ENCODE peak calls at places on chromosomes 2 and 18, in seven cellular contexts. G is natural killer cell, M is Peyer's patch, C is A549, I is AG04450, F is OCI-LY7, Y is H9. J is an unnamed sample.

GRCh38 chr2:12589802-12590320 is 126.9 kb upstream of the TRIB2 start:
- DNase-seq in Y (no peak), M (no peak), G (no peak), I (no peak), F (peak), C (no peak), J (no peak)

GRCh38 chr2:17306706-17307105 is 211.5 kb downstream of the RAD51AP2 start:
- DNase-seq in F (no peak), G (no peak), I (no peak), C (no peak), M (no peak), Y (no peak), J (no peak)

GRCh38 chr18:59357928-59358327 is 1.1 kb downstream of the LMAN1 start:
- DNase-seq in Y (no peak), I (peak), G (no peak), M (no peak), F (peak), C (no peak), J (no peak)

GRCh38 chr2:209496586-209496982 is 72.7 kb downstream of the MAP2 start:
- DNase-seq in C (no peak), I (no peak), M (no peak), G (no peak), F (no peak), Y (no peak), J (no peak)

GRCh38 chr2:136232447-136233172 is 114.7 kb upstream of the CXCR4 start:
- DNase-seq in F (peak), M (no peak), C (no peak), Y (no peak), G (no peak), I (no peak), J (no peak)

GRCh38 chr2:45978302-45978859 is 318.8 kb upstream of the EPAS1 start:
- DNase-seq in C (no peak), I (no peak), M (no peak), F (no peak), G (no peak), Y (no peak), J (no peak)

GRCh38 chr2:18545384-18545783 is 15.1 kb downstream of the RDH14 start:
- DNase-seq in I (no peak), Y (no peak), G (no peak), M (no peak), C (no peak), F (no peak), J (no peak)

GRCh38 chr2:54757496-54757895 is 34.0 kb downstream of the EML6 start:
- DNase-seq in F (peak), I (no peak), G (no peak), M (no peak), Y (peak), C (no peak), J (no peak)

GRCh38 chr18:51211552-51211951 is 14.1 kb upstream of the MEX3C start:
- DNase-seq in C (no peak), I (no peak), F (no peak), M (peak), Y (no peak), G (peak), J (no peak)

GRCh38 chr2:200658278-200658864 is 72.6 kb downstream of the AOX1 start:
- DNase-seq in G (no peak), F (no peak), C (peak), M (no peak), I (no peak), Y (no peak), J (no peak)

GRCh38 chr2:229922449-229923386 is at the start of gene FBXO36:
- DNase-seq in I (no peak), F (peak), M (peak), Y (peak), G (no peak), C (peak), J (peak)

GRCh38 chr2:233384811-233385488 is 30.7 kb downstream of the DGKD start:
- DNase-seq in Y (no peak), M (no peak), G (no peak), C (no peak), F (peak), I (no peak), J (no peak)

GRCh38 chr2:88451647-88452150 is 794 bp downstream of the FOXI3 start:
- DNase-seq in M (peak), F (no peak), I (no peak), C (peak), G (no peak), Y (peak), J (no peak)

GRCh38 chr2:29233428-29233827 is 118.2 kb downstream of the CLIP4 start:
- DNase-seq in F (no peak), M (no peak), I (no peak), Y (no peak), G (no peak), C (no peak), J (no peak)

GRCh38 chr2:112794131-112794733 is 9.9 kb upstream of the IL1A start:
- DNase-seq in Y (no peak), G (peak), M (peak), C (peak), I (peak), F (peak), J (no peak)

GRCh38 chr2:241308832-241309500 is 6.5 kb downstream of the HDLBP start:
- DNase-seq in Y (no peak), F (no peak), I (no peak), M (no peak), C (no peak), G (no peak), J (no peak)

GRCh38 chr2:44562737-44563136 is 201.0 kb downstream of the CAMKMT start:
- DNase-seq in I (no peak), Y (no peak), M (no peak), C (no peak), F (no peak), G (no peak), J (no peak)

GRCh38 chr2:100265226-100265625 is 57.1 kb downstream of the LONRF2 start:
- DNase-seq in C (no peak), F (no peak), G (no peak), M (no peak), I (no peak), Y (no peak), J (no peak)

GRCh38 chr18:26549103-26549485 is 741 bp upstream of the KCTD1 start:
- DNase-seq in G (no peak), M (no peak), I (no peak), C (peak), F (peak), Y (no peak), J (peak)

GRCh38 chr2:163735692-163736432 is at the start of gene FIGN:
- DNase-seq in F (no peak), Y (peak), I (peak), M (peak), G (no peak), C (peak), J (peak)

GRCh38 chr18:45548614-45549013 is 66.7 kb upstream of the SLC14A2 start:
- DNase-seq in M (peak), I (no peak), G (no peak), Y (no peak), F (no peak), C (no peak), J (no peak)

GRCh38 chr2:70098032-70098431 is 10.8 kb downstream of the PCBP1 start:
- DNase-seq in C (no peak), I (no peak), F (no peak), M (no peak), G (no peak), Y (no peak), J (no peak)

GRCh38 chr2:219002395-219003266 is 9.4 kb upstream of the CRYBA2 start:
- DNase-seq in G (no peak), M (peak), I (no peak), C (peak), Y (peak), F (no peak), J (peak)

GRCh38 chr2:196558506-196558905 is 81.0 kb upstream of the CCDC150 start:
- DNase-seq in I (no peak), F (no peak), G (no peak), M (no peak), Y (no peak), C (no peak), J (no peak)

GRCh38 chr2:234003972-234004617 is 46.4 kb upstream of the SPP2 start:
- DNase-seq in C (peak), Y (peak), I (peak), F (no peak), G (no peak), M (no peak), J (no peak)

GRCh38 chr18:60549338-60549960 is 176.9 kb upstream of the MC4R start:
- DNase-seq in I (peak), M (no peak), Y (no peak), G (no peak), F (peak), C (peak), J (no peak)

GRCh38 chr2:138415891-138416494 is 85.6 kb upstream of the SPOPL start:
- DNase-seq in Y (no peak), M (no peak), F (no peak), I (no peak), C (no peak), G (no peak), J (no peak)

GRCh38 chr2:178523596-178524134 is 43.4 kb downstream of the PLEKHA3 start:
- DNase-seq in F (no peak), I (no peak), M (no peak), Y (no peak), G (no peak), C (no peak), J (no peak)

GRCh38 chr18:71707985-71708500 is 836.1 kb downstream of the CBLN2 start:
- DNase-seq in C (no peak), I (no peak), F (no peak), M (no peak), Y (no peak), G (no peak), J (no peak)

GRCh38 chr2:8502316-8502715 is 179.5 kb upstream of the ID2 start:
- DNase-seq in G (no peak), M (peak), F (no peak), C (no peak), Y (no peak), I (no peak), J (no peak)

GRCh38 chr18:37122877-37123276 is 293.9 kb downstream of the KIAA1328 start:
- DNase-seq in M (no peak), I (no peak), Y (no peak), C (no peak), F (no peak), G (no peak), J (no peak)

GRCh38 chr2:241857041-241857541 is 1.6 kb downstream of the PDCD1 start:
- DNase-seq in C (no peak), Y (no peak), I (no peak), M (no peak), G (no peak), F (no peak), J (no peak)

GRCh38 chr2:196335238-196335637 is 163.9 kb upstream of the STK17B start:
- DNase-seq in C (peak), G (no peak), M (no peak), I (peak), Y (peak), F (no peak), J (no peak)

GRCh38 chr2:47744074-47744473 is 38.9 kb upstream of the MSH6 start:
- DNase-seq in M (no peak), F (no peak), Y (no peak), I (no peak), C (no peak), G (no peak), J (no peak)

GRCh38 chr2:195686564-195686963 is 29.5 kb downstream of the SLC39A10 start:
- DNase-seq in F (no peak), G (no peak), M (no peak), I (no peak), Y (no peak), C (no peak), J (no peak)

GRCh38 chr2:19799881-19800780 is 101.7 kb downstream of the TTC32 start:
- DNase-seq in I (no peak), M (peak), G (no peak), C (no peak), F (no peak), Y (no peak), J (no peak)

GRCh38 chr2:106264203-106264602 is 70.1 kb upstream of the UXS1 start:
- DNase-seq in C (no peak), G (no peak), I (no peak), M (no peak), F (no peak), Y (no peak), J (no peak)

GRCh38 chr18:23992119-23992940 is 22.2 kb upstream of the TTC39C start:
- DNase-seq in F (no peak), I (no peak), G (no peak), Y (no peak), C (no peak), M (peak), J (no peak)

GRCh38 chr18:58682429-58683069 is 11.3 kb downstream of the MALT1 start:
- DNase-seq in C (peak), F (no peak), I (peak), G (no peak), Y (no peak), M (peak), J (no peak)

GRCh38 chr18:5415035-5415434 is 119.5 kb upstream of the ZBTB14 start:
- DNase-seq in M (no peak), G (no peak), F (no peak), Y (no peak), C (no peak), I (no peak), J (no peak)

GRCh38 chr18:35950628-35950982 is 21.9 kb upstream of the RMP24 start:
- DNase-seq in Y (no peak), C (no peak), F (no peak), M (no peak), I (no peak), G (no peak), J (no peak)
- TF ChIP-seq CTCF in Y (no peak), C (no peak), F (peak), M (no peak), I (no peak), G (peak), J (peak)

DNA sequence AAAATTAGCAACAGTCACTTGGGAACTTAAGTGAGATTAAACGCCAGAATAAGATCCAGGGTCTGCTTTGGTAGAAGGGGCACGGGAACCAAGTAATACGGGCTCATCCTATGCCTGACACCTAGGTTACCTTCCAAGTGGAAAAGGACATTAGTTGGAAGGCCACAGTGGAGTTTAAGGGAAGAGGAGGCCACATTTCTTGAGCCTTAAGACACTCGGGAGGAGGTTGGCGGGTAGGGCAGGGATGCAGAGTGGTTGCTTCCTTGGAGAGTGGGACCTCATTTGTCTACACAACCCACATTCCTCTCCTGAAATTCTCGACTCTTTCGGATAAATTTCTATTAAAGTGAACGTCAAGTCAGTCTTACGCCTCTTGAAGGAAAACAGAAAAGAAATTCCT is 510 bp upstream of the DNAH6 start:
- DNase-seq in Y (no peak), I (no peak), G (no peak), C (no peak), F (no peak), M (no peak), J (no peak)
- TF ChIP-seq CTCF in Y (no peak), I (no peak), G (no peak), C (no peak), F (no peak), M (no peak), J (no peak)

GRCh38 chr18:47526147-47526546 is 274.7 kb upstream of the SKOR2 start:
- DNase-seq in I (no peak), F (no peak), C (no peak), M (no peak), G (no peak), Y (no peak), J (no peak)

GRCh38 chr18:47530695-47531094 is 279.2 kb upstream of the SKOR2 start:
- DNase-seq in M (no peak), G (no peak), C (no peak), F (no peak), I (no peak), Y (no peak), J (no peak)

GRCh38 chr18:47528343-47528742 is 276.9 kb upstream of the SKOR2 start:
- DNase-seq in F (no peak), I (no peak), Y (no peak), G (no peak), M (no peak), C (no peak), J (no peak)

GRCh38 chr18:47531759-47532158 is 280.3 kb upstream of the SKOR2 start:
- DNase-seq in F (no peak), I (no peak), Y (peak), M (no peak), G (no peak), C (no peak), J (no peak)
- TF ChIP-seq CTCF in F (peak), I (no peak), Y (peak), M (no peak), G (no peak), C (no peak), J (no peak)

GRCh38 chr2:64914247-64914646 is 75.0 kb upstream of the SLC1A4 start:
- DNase-seq in F (peak), M (no peak), I (no peak), Y (no peak), G (no peak), C (no peak), J (no peak)

GRCh38 chr2:64915510-64915900 is 73.7 kb upstream of the SLC1A4 start:
- DNase-seq in G (no peak), Y (no peak), F (peak), I (no peak), M (no peak), C (no peak), J (no peak)

GRCh38 chr2:64914735-64915509 is 74.3 kb upstream of the SLC1A4 start:
- DNase-seq in G (no peak), M (peak), I (peak), F (peak), Y (no peak), C (no peak), J (no peak)

GRCh38 chr2:64910972-64911433 is 78.2 kb upstream of the SLC1A4 start:
- DNase-seq in G (no peak), C (no peak), F (no peak), M (no peak), Y (no peak), I (no peak), J (no peak)

DNA sequence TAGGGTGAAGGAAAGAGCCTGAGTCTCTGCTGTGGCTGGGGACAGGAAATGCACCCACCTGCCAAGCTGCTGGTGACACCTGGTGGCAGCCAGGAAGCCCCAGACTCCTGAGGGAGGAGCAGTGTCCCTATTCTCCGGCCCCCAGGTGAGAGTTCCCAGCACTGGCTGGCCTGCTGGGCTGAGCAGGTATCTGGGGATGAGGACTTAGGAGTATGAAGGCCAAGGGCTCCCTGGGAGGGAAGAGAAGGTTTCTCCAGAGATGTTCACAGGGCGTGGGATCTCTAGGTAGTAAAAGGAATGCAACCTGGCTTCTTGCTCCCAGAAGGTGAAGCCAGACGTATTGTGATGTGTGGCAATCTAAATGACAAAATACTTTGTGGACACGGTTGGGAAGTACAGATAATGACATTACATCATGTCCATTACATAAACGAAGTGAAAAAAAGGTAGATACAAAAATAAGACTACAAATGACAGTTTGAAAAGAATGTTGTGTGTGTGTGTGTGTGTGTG is 75.8 kb upstream of the SLC1A4 start:
- DNase-seq in Y (peak), F (peak), M (peak), C (peak), I (no peak), G (no peak), J (no peak)
- TF ChIP-seq CTCF in Y (peak), F (peak), M (no peak), C (peak), I (no peak), G (no peak), J (peak)

DNA sequence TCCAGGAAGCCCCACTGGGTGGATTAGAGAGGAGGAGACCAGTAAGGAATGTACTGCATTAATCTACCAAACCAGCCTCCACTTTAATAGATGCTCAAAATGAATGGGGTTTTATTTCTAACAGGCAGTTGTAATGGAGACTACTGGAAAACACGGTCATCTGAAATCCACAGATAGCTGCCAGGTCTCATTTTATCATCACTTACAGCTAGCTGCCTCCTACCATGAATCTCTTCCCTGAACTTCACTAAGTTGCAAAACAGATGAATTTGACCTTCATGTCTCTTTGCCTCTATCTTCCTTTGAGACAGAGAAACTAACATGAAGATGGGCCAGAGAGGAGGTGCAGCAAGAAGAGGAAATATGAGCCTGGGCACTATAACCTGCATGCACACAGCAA is 21.9 kb downstream of the ZBTB7C start:
- DNase-seq in G (no peak), F (no peak), Y (peak), C (no peak), M (no peak), I (no peak), J (no peak)
- TF ChIP-seq CTCF in G (no peak), F (no peak), Y (no peak), C (no peak), M (no peak), I (no peak), J (no peak)

GRCh38 chr2:223922308-223922707 is 22.8 kb downstream of the WDFY1 start:
- DNase-seq in C (no peak), M (no peak), Y (no peak), I (no peak), F (no peak), G (no peak), J (no peak)

GRCh38 chr2:223918671-223919134 is 26.4 kb downstream of the WDFY1 start:
- DNase-seq in M (no peak), F (no peak), I (no peak), Y (no peak), C (no peak), G (no peak), J (no peak)

GRCh38 chr2:223921204-223921603 is 23.9 kb downstream of the WDFY1 start:
- DNase-seq in G (no peak), I (no peak), Y (no peak), M (no peak), F (no peak), C (no peak), J (no peak)

GRCh38 chr2:223916181-223916900 is 28.8 kb downstream of the WDFY1 start:
- DNase-seq in G (no peak), I (no peak), M (no peak), C (no peak), Y (no peak), F (no peak), J (no peak)

DNA sequence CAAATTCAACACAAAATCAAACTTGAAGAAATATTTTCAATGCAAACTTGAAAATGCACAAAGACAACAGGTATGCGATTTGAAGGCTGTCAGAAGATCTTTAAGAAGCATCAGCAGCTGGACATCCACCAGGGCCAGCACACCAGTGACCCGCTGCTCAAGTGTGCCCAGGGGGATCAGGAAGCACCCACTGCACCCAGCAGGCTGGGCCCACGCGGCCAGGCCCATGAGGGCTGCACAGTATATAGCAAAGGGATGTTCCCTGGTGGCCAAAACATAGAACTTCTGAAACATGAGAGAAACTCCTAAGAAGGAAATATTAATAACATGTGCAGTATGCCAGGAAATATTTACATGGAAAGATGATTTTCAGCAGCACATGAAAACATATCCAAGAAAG is 25.0 kb downstream of the WDFY1 start:
- DNase-seq in G (no peak), M (no peak), I (no peak), F (no peak), C (no peak), Y (no peak), J (no peak)
- TF ChIP-seq CTCF in G (no peak), M (no peak), I (no peak), F (peak), C (no peak), Y (peak), J (peak)

GRCh38 chr18:69916412-69916811 is 31.3 kb downstream of the CD226 start:
- DNase-seq in I (no peak), Y (no peak), C (peak), G (no peak), M (no peak), F (no peak), J (no peak)
- TF ChIP-seq CTCF in I (no peak), Y (no peak), C (no peak), G (no peak), M (no peak), F (no peak), J (no peak)